ENCODE peak calls at places on chromosomes 1 and 21, in nine cellular contexts. One of them, this sample, is unnamed.

GRCh38 chr21:37742532-37742931 is 173.7 kb downstream of the KCNJ6 start:
- DNase-seq in fibroblast of lung: no peak
- DNase-seq in sigmoid colon: no peak
- DNase-seq in endothelial cell of umbilical vein: no peak
- DNase-seq in CD8-positive, alpha-beta T cell: no peak
- DNase-seq in brain microvascular endothelial cell: peak; percentile 39
- DNase-seq in tibial artery: no peak
- DNase-seq in heart left ventricle: no peak
- DNase-seq in cardiac muscle cell: no peak
- DNase-seq in this sample: no peak

GRCh38 chr1:24910210-24910609 is 19.9 kb downstream of the RUNX3 start:
- DNase-seq in endothelial cell of umbilical vein: no peak
- DNase-seq in brain microvascular endothelial cell: no peak
- DNase-seq in sigmoid colon: no peak
- DNase-seq in fibroblast of lung: no peak
- DNase-seq in tibial artery: no peak
- DNase-seq in cardiac muscle cell: no peak
- DNase-seq in CD8-positive, alpha-beta T cell: no peak
- DNase-seq in heart left ventricle: no peak
- DNase-seq in this sample: no peak

GRCh38 chr1:29218223-29218622 is 12.5 kb downstream of the MECR start:
- DNase-seq in endothelial cell of umbilical vein: no peak
- DNase-seq in CD8-positive, alpha-beta T cell: no peak
- DNase-seq in brain microvascular endothelial cell: no peak
- DNase-seq in cardiac muscle cell: peak; percentile 69
- DNase-seq in heart left ventricle: no peak
- DNase-seq in fibroblast of lung: no peak
- DNase-seq in sigmoid colon: no peak
- DNase-seq in tibial artery: no peak
- DNase-seq in this sample: no peak

GRCh38 chr1:180927841-180928240 is 15.1 kb downstream of the KIAA1614 start:
- DNase-seq in cardiac muscle cell: no peak
- DNase-seq in tibial artery: no peak
- DNase-seq in fibroblast of lung: no peak
- DNase-seq in brain microvascular endothelial cell: no peak
- DNase-seq in heart left ventricle: no peak
- DNase-seq in sigmoid colon: no peak
- DNase-seq in endothelial cell of umbilical vein: no peak
- DNase-seq in CD8-positive, alpha-beta T cell: no peak
- DNase-seq in this sample: no peak

GRCh38 chr1:65393345-65393744 is 27.1 kb upstream of the LEPR start:
- DNase-seq in brain microvascular endothelial cell: peak; percentile 44
- DNase-seq in fibroblast of lung: peak; percentile 4
- DNase-seq in tibial artery: no peak
- DNase-seq in endothelial cell of umbilical vein: peak; percentile 17
- DNase-seq in sigmoid colon: no peak
- DNase-seq in CD8-positive, alpha-beta T cell: no peak
- DNase-seq in heart left ventricle: no peak
- DNase-seq in cardiac muscle cell: peak; percentile 10
- DNase-seq in this sample: no peak

GRCh38 chr1:209876091-209876800 is 48.5 kb downstream of the UTP25 start:
- DNase-seq in tibial artery: no peak
- DNase-seq in fibroblast of lung: peak; percentile 31
- DNase-seq in brain microvascular endothelial cell: no peak
- DNase-seq in cardiac muscle cell: no peak
- DNase-seq in heart left ventricle: no peak
- DNase-seq in CD8-positive, alpha-beta T cell: no peak
- DNase-seq in sigmoid colon: no peak
- DNase-seq in endothelial cell of umbilical vein: no peak
- DNase-seq in this sample: no peak

GRCh38 chr1:42765832-42766722 is 751 bp downstream of the P3H1 start:
- DNase-seq in brain microvascular endothelial cell: peak; percentile 76
- DNase-seq in sigmoid colon: peak; percentile 77
- DNase-seq in heart left ventricle: peak; percentile 58
- DNase-seq in CD8-positive, alpha-beta T cell: no peak
- DNase-seq in fibroblast of lung: peak; percentile 82
- DNase-seq in cardiac muscle cell: peak; percentile 87
- DNase-seq in endothelial cell of umbilical vein: peak; percentile 80
- DNase-seq in tibial artery: no peak
- DNase-seq in this sample: peak; percentile 42

GRCh38 chr1:88973520-88974137 is 18.8 kb downstream of the KYAT3 start:
- DNase-seq in brain microvascular endothelial cell: peak; percentile 41
- DNase-seq in tibial artery: no peak
- DNase-seq in CD8-positive, alpha-beta T cell: no peak
- DNase-seq in sigmoid colon: no peak
- DNase-seq in endothelial cell of umbilical vein: peak; percentile 55
- DNase-seq in heart left ventricle: no peak
- DNase-seq in fibroblast of lung: peak; percentile 68
- DNase-seq in cardiac muscle cell: peak; percentile 59
- DNase-seq in this sample: no peak

GRCh38 chr1:65260851-65261473 is 48.4 kb upstream of the DNAJC6 start:
- DNase-seq in cardiac muscle cell: no peak
- DNase-seq in brain microvascular endothelial cell: peak; percentile 78
- DNase-seq in tibial artery: no peak
- DNase-seq in CD8-positive, alpha-beta T cell: no peak
- DNase-seq in endothelial cell of umbilical vein: no peak
- DNase-seq in fibroblast of lung: peak; percentile 29
- DNase-seq in sigmoid colon: no peak
- DNase-seq in heart left ventricle: no peak
- DNase-seq in this sample: no peak

GRCh38 chr1:115492880-115493279 is 148.9 kb upstream of the VANGL1 start:
- DNase-seq in brain microvascular endothelial cell: no peak
- DNase-seq in sigmoid colon: no peak
- DNase-seq in CD8-positive, alpha-beta T cell: no peak
- DNase-seq in endothelial cell of umbilical vein: no peak
- DNase-seq in tibial artery: no peak
- DNase-seq in fibroblast of lung: no peak
- DNase-seq in cardiac muscle cell: no peak
- DNase-seq in heart left ventricle: no peak
- DNase-seq in this sample: no peak

GRCh38 chr1:47569681-47570470 is 132.0 kb downstream of the FOXD2 start:
- DNase-seq in endothelial cell of umbilical vein: peak; percentile 93
- DNase-seq in tibial artery: peak; percentile 83
- DNase-seq in CD8-positive, alpha-beta T cell: no peak
- DNase-seq in brain microvascular endothelial cell: peak; percentile 87
- DNase-seq in cardiac muscle cell: peak; percentile 89
- DNase-seq in sigmoid colon: no peak
- DNase-seq in heart left ventricle: no peak
- DNase-seq in fibroblast of lung: peak; percentile 73
- DNase-seq in this sample: no peak

GRCh38 chr1:201628490-201628889 is 89.6 kb downstream of the NAV1 start:
- DNase-seq in CD8-positive, alpha-beta T cell: no peak
- DNase-seq in endothelial cell of umbilical vein: no peak
- DNase-seq in cardiac muscle cell: no peak
- DNase-seq in tibial artery: no peak
- DNase-seq in brain microvascular endothelial cell: no peak
- DNase-seq in fibroblast of lung: no peak
- DNase-seq in sigmoid colon: no peak
- DNase-seq in heart left ventricle: peak; percentile 43
- DNase-seq in this sample: peak; percentile 54

GRCh38 chr1:2194319-2194897 is at the start of gene FAAP20:
- DNase-seq in heart left ventricle: peak; percentile 82
- DNase-seq in fibroblast of lung: peak; percentile 70
- DNase-seq in brain microvascular endothelial cell: peak; percentile 46
- DNase-seq in sigmoid colon: peak; percentile 72
- DNase-seq in cardiac muscle cell: peak; percentile 76
- DNase-seq in CD8-positive, alpha-beta T cell: no peak
- DNase-seq in tibial artery: no peak
- DNase-seq in endothelial cell of umbilical vein: no peak
- DNase-seq in this sample: no peak

GRCh38 chr1:16386454-16387113 is 19.5 kb downstream of the SZRD1 start:
- DNase-seq in tibial artery: no peak
- DNase-seq in brain microvascular endothelial cell: peak; percentile 62
- DNase-seq in CD8-positive, alpha-beta T cell: no peak
- DNase-seq in endothelial cell of umbilical vein: peak; percentile 71
- DNase-seq in cardiac muscle cell: peak; percentile 69
- DNase-seq in heart left ventricle: no peak
- DNase-seq in fibroblast of lung: peak; percentile 74
- DNase-seq in sigmoid colon: peak; percentile 71
- DNase-seq in this sample: no peak

GRCh38 chr1:64515427-64515826 is 45.5 kb downstream of the CACHD1 start:
- DNase-seq in endothelial cell of umbilical vein: no peak
- DNase-seq in tibial artery: peak; percentile 80
- DNase-seq in CD8-positive, alpha-beta T cell: no peak
- DNase-seq in fibroblast of lung: peak; percentile 89
- DNase-seq in brain microvascular endothelial cell: peak; percentile 56
- DNase-seq in heart left ventricle: peak; percentile 64
- DNase-seq in sigmoid colon: peak; percentile 85
- DNase-seq in cardiac muscle cell: peak; percentile 90
- DNase-seq in this sample: peak; percentile 14

GRCh38 chr1:173914366-173914871 is 2.7 kb downstream of the SERPINC1 start:
- DNase-seq in CD8-positive, alpha-beta T cell: no peak
- DNase-seq in heart left ventricle: no peak
- DNase-seq in brain microvascular endothelial cell: peak; percentile 20
- DNase-seq in fibroblast of lung: peak; percentile 12
- DNase-seq in tibial artery: no peak
- DNase-seq in endothelial cell of umbilical vein: peak; percentile 39
- DNase-seq in sigmoid colon: no peak
- DNase-seq in cardiac muscle cell: peak; percentile 24
- DNase-seq in this sample: no peak

GRCh38 chr1:30597711-30598110 is 125.7 kb downstream of the MATN1 start:
- DNase-seq in sigmoid colon: no peak
- DNase-seq in heart left ventricle: no peak
- DNase-seq in tibial artery: peak; percentile 20
- DNase-seq in cardiac muscle cell: no peak
- DNase-seq in fibroblast of lung: no peak
- DNase-seq in brain microvascular endothelial cell: no peak
- DNase-seq in CD8-positive, alpha-beta T cell: no peak
- DNase-seq in endothelial cell of umbilical vein: no peak
- DNase-seq in this sample: no peak

GRCh38 chr1:222600274-222600673 is 10.5 kb upstream of the TAF1A start:
- DNase-seq in sigmoid colon: no peak
- DNase-seq in fibroblast of lung: no peak
- DNase-seq in cardiac muscle cell: no peak
- DNase-seq in tibial artery: no peak
- DNase-seq in brain microvascular endothelial cell: no peak
- DNase-seq in CD8-positive, alpha-beta T cell: no peak
- DNase-seq in heart left ventricle: no peak
- DNase-seq in endothelial cell of umbilical vein: peak; percentile 19
- DNase-seq in this sample: no peak

GRCh38 chr1:183205196-183205781 is 19.2 kb downstream of the LAMC2 start:
- DNase-seq in fibroblast of lung: peak; percentile 95
- DNase-seq in endothelial cell of umbilical vein: no peak
- DNase-seq in sigmoid colon: peak; percentile 78
- DNase-seq in CD8-positive, alpha-beta T cell: no peak
- DNase-seq in cardiac muscle cell: peak; percentile 93
- DNase-seq in heart left ventricle: no peak
- DNase-seq in tibial artery: peak; percentile 75
- DNase-seq in brain microvascular endothelial cell: peak; percentile 71
- DNase-seq in this sample: no peak

GRCh38 chr1:160801836-160802580 is 6.0 kb downstream of the LY9 start:
- DNase-seq in heart left ventricle: no peak
- DNase-seq in brain microvascular endothelial cell: no peak
- DNase-seq in CD8-positive, alpha-beta T cell: no peak
- DNase-seq in tibial artery: no peak
- DNase-seq in endothelial cell of umbilical vein: no peak
- DNase-seq in sigmoid colon: no peak
- DNase-seq in fibroblast of lung: no peak
- DNase-seq in cardiac muscle cell: no peak
- DNase-seq in this sample: no peak

GRCh38 chr1:234433563-234434285 is 45.3 kb downstream of the TARBP1 start:
- DNase-seq in CD8-positive, alpha-beta T cell: no peak
- DNase-seq in sigmoid colon: no peak
- DNase-seq in fibroblast of lung: no peak
- DNase-seq in tibial artery: no peak
- DNase-seq in cardiac muscle cell: peak; percentile 47
- DNase-seq in heart left ventricle: no peak
- DNase-seq in brain microvascular endothelial cell: peak; percentile 55
- DNase-seq in endothelial cell of umbilical vein: peak; percentile 38
- DNase-seq in this sample: no peak

GRCh38 chr1:179366093-179366800 is 476 bp downstream of the AXDND1 start:
- DNase-seq in CD8-positive, alpha-beta T cell: no peak
- DNase-seq in heart left ventricle: no peak
- DNase-seq in fibroblast of lung: no peak
- DNase-seq in endothelial cell of umbilical vein: no peak
- DNase-seq in sigmoid colon: no peak
- DNase-seq in brain microvascular endothelial cell: no peak
- DNase-seq in cardiac muscle cell: peak; percentile 21
- DNase-seq in tibial artery: no peak
- DNase-seq in this sample: no peak

GRCh38 chr1:179369751-179370341 is 4.1 kb downstream of the AXDND1 start:
- DNase-seq in heart left ventricle: no peak
- DNase-seq in cardiac muscle cell: peak; percentile 82
- DNase-seq in sigmoid colon: no peak
- DNase-seq in endothelial cell of umbilical vein: peak; percentile 79
- DNase-seq in fibroblast of lung: peak; percentile 86
- DNase-seq in CD8-positive, alpha-beta T cell: no peak
- DNase-seq in brain microvascular endothelial cell: peak; percentile 53
- DNase-seq in tibial artery: no peak
- DNase-seq in this sample: peak; percentile 24

GRCh38 chr1:179365342-179366092 is at the start of gene AXDND1:
- DNase-seq in endothelial cell of umbilical vein: peak; percentile 86
- DNase-seq in CD8-positive, alpha-beta T cell: peak; percentile 80
- DNase-seq in cardiac muscle cell: peak; percentile 92
- DNase-seq in fibroblast of lung: peak; percentile 90
- DNase-seq in tibial artery: peak; percentile 88
- DNase-seq in brain microvascular endothelial cell: peak; percentile 90
- DNase-seq in heart left ventricle: peak; percentile 93
- DNase-seq in sigmoid colon: peak; percentile 93
- DNase-seq in this sample: peak; percentile 86
- TF ChIP-seq CTCF in endothelial cell of umbilical vein: no peak
- TF ChIP-seq CTCF in CD8-positive, alpha-beta T cell: no peak
- TF ChIP-seq CTCF in cardiac muscle cell: no peak
- TF ChIP-seq CTCF in fibroblast of lung: peak; percentile 15
- TF ChIP-seq CTCF in tibial artery: peak; percentile 5
- TF ChIP-seq CTCF in brain microvascular endothelial cell: no peak
- TF ChIP-seq CTCF in heart left ventricle: no peak
- TF ChIP-seq CTCF in sigmoid colon: no peak
- TF ChIP-seq CTCF in this sample: peak; percentile 30

GRCh38 chr1:26237230-26237966 is 3.4 kb downstream of the CEP85 start:
- DNase-seq in CD8-positive, alpha-beta T cell: no peak
- DNase-seq in fibroblast of lung: peak; percentile 37
- DNase-seq in sigmoid colon: no peak
- DNase-seq in endothelial cell of umbilical vein: peak; percentile 45
- DNase-seq in tibial artery: no peak
- DNase-seq in cardiac muscle cell: peak; percentile 40
- DNase-seq in heart left ventricle: no peak
- DNase-seq in brain microvascular endothelial cell: no peak
- DNase-seq in this sample: no peak
- H3K27ac ChIP-seq in CD8-positive, alpha-beta T cell: no peak overlapping the region
- H3K27ac ChIP-seq in fibroblast of lung: no peak overlapping the region
- H3K27ac ChIP-seq in sigmoid colon: no peak overlapping the region
- H3K27ac ChIP-seq in endothelial cell of umbilical vein: no peak overlapping the region
- H3K27ac ChIP-seq in tibial artery: no peak overlapping the region
- H3K27ac ChIP-seq in cardiac muscle cell: no peak overlapping the region
- H3K27ac ChIP-seq in heart left ventricle: peak overlapping the region; percentile 15
- H3K27ac ChIP-seq in brain microvascular endothelial cell: peak overlapping the region; percentile 19
- H3K27ac ChIP-seq in this sample: peak overlapping the region; percentile 67

GRCh38 chr21:27390384-27390783 is 423.5 kb upstream of the ADAMTS5 start:
- DNase-seq in fibroblast of lung: no peak
- DNase-seq in heart left ventricle: no peak
- DNase-seq in brain microvascular endothelial cell: no peak
- DNase-seq in CD8-positive, alpha-beta T cell: no peak
- DNase-seq in endothelial cell of umbilical vein: peak; percentile 24
- DNase-seq in tibial artery: no peak
- DNase-seq in sigmoid colon: no peak
- DNase-seq in cardiac muscle cell: no peak
- DNase-seq in this sample: no peak
- H3K4me3 ChIP-seq in fibroblast of lung: no peak overlapping the region
- H3K4me3 ChIP-seq in heart left ventricle: no peak overlapping the region
- H3K4me3 ChIP-seq in brain microvascular endothelial cell: no peak overlapping the region
- H3K4me3 ChIP-seq in CD8-positive, alpha-beta T cell: no peak overlapping the region
- H3K4me3 ChIP-seq in endothelial cell of umbilical vein: no peak overlapping the region
- H3K4me3 ChIP-seq in tibial artery: no peak overlapping the region
- H3K4me3 ChIP-seq in sigmoid colon: no peak overlapping the region
- H3K4me3 ChIP-seq in cardiac muscle cell: no peak overlapping the region
- H3K4me3 ChIP-seq in this sample: no peak overlapping the region

GRCh38 chr21:42705746-42706374 is 52.4 kb downstream of the PDE9A start:
- DNase-seq in CD8-positive, alpha-beta T cell: no peak
- DNase-seq in heart left ventricle: no peak
- DNase-seq in endothelial cell of umbilical vein: no peak
- DNase-seq in fibroblast of lung: no peak
- DNase-seq in cardiac muscle cell: no peak
- DNase-seq in tibial artery: no peak
- DNase-seq in sigmoid colon: peak; percentile 76
- DNase-seq in brain microvascular endothelial cell: no peak
- DNase-seq in this sample: no peak
- TF ChIP-seq CTCF in CD8-positive, alpha-beta T cell: no peak
- TF ChIP-seq CTCF in heart left ventricle: no peak
- TF ChIP-seq CTCF in endothelial cell of umbilical vein: no peak
- TF ChIP-seq CTCF in fibroblast of lung: no peak
- TF ChIP-seq CTCF in cardiac muscle cell: no peak
- TF ChIP-seq CTCF in tibial artery: no peak
- TF ChIP-seq CTCF in sigmoid colon: no peak
- TF ChIP-seq CTCF in brain microvascular endothelial cell: no peak
- TF ChIP-seq CTCF in this sample: no peak

This sample was measured in heart right ventricle.